ENCODE peak calls at places on chromosome 1, in eight cellular contexts. One of them, this sample, is unnamed.

GRCh38 chr1:184052194-184052559 is 647 bp downstream of the TSEN15 start:
- DNase-seq in endothelial cell of umbilical vein: no peak
- DNase-seq in OCI-LY7: peak; percentile 21
- DNase-seq in CD8-positive, alpha-beta T cell: no peak
- DNase-seq in thoracic aorta: no peak
- DNase-seq in aorta: no peak
- DNase-seq in CD4-positive, alpha-beta memory T cell: no peak
- DNase-seq in GM23338: no peak
- DNase-seq in this sample: no peak

GRCh38 chr1:151356668-151357067 is 9.6 kb upstream of the RFX5 start:
- DNase-seq in endothelial cell of umbilical vein: no peak
- DNase-seq in OCI-LY7: no peak
- DNase-seq in CD8-positive, alpha-beta T cell: no peak
- DNase-seq in thoracic aorta: no peak
- DNase-seq in aorta: no peak
- DNase-seq in CD4-positive, alpha-beta memory T cell: no peak
- DNase-seq in GM23338: no peak
- DNase-seq in this sample: no peak

GRCh38 chr1:163163861-163164582 is 38.7 kb downstream of the RGS5 start:
- DNase-seq in endothelial cell of umbilical vein: no peak
- DNase-seq in OCI-LY7: no peak
- DNase-seq in CD8-positive, alpha-beta T cell: no peak
- DNase-seq in thoracic aorta: no peak
- DNase-seq in aorta: no peak
- DNase-seq in CD4-positive, alpha-beta memory T cell: no peak
- DNase-seq in GM23338: no peak
- DNase-seq in this sample: no peak

GRCh38 chr1:226121587-226122400 is 59.3 kb downstream of the H3-3A start:
- DNase-seq in endothelial cell of umbilical vein: peak; percentile 43
- DNase-seq in OCI-LY7: peak; percentile 92
- DNase-seq in CD8-positive, alpha-beta T cell: peak; percentile 85
- DNase-seq in thoracic aorta: no peak
- DNase-seq in aorta: peak; percentile 75
- DNase-seq in CD4-positive, alpha-beta memory T cell: peak; percentile 83
- DNase-seq in GM23338: peak; percentile 90
- DNase-seq in this sample: no peak

GRCh38 chr1:11281518-11282331 is 8.7 kb downstream of the UBIAD1 start:
- DNase-seq in endothelial cell of umbilical vein: peak; percentile 89
- DNase-seq in OCI-LY7: no peak
- DNase-seq in CD8-positive, alpha-beta T cell: no peak
- DNase-seq in thoracic aorta: no peak
- DNase-seq in aorta: peak; percentile 58
- DNase-seq in CD4-positive, alpha-beta memory T cell: no peak
- DNase-seq in GM23338: no peak
- DNase-seq in this sample: no peak

GRCh38 chr1:186208405-186209129 is 166.5 kb downstream of the TPR start:
- DNase-seq in endothelial cell of umbilical vein: no peak
- DNase-seq in OCI-LY7: no peak
- DNase-seq in CD8-positive, alpha-beta T cell: no peak
- DNase-seq in thoracic aorta: no peak
- DNase-seq in aorta: no peak
- DNase-seq in CD4-positive, alpha-beta memory T cell: no peak
- DNase-seq in GM23338: no peak
- DNase-seq in this sample: no peak

GRCh38 chr1:199054706-199055105 is 415.9 kb downstream of the PTPRC start:
- DNase-seq in endothelial cell of umbilical vein: no peak
- DNase-seq in OCI-LY7: no peak
- DNase-seq in CD8-positive, alpha-beta T cell: no peak
- DNase-seq in thoracic aorta: no peak
- DNase-seq in aorta: no peak
- DNase-seq in CD4-positive, alpha-beta memory T cell: no peak
- DNase-seq in GM23338: no peak
- DNase-seq in this sample: no peak

GRCh38 chr1:30679201-30679975 is 44.0 kb downstream of the MATN1 start:
- DNase-seq in endothelial cell of umbilical vein: no peak
- DNase-seq in OCI-LY7: no peak
- DNase-seq in CD8-positive, alpha-beta T cell: no peak
- DNase-seq in thoracic aorta: no peak
- DNase-seq in aorta: no peak
- DNase-seq in CD4-positive, alpha-beta memory T cell: no peak
- DNase-seq in GM23338: no peak
- DNase-seq in this sample: no peak

GRCh38 chr1:111199881-111200801 is at the start of gene DENND2D:
- DNase-seq in endothelial cell of umbilical vein: no peak
- DNase-seq in OCI-LY7: no peak
- DNase-seq in CD8-positive, alpha-beta T cell: peak; percentile 76
- DNase-seq in thoracic aorta: no peak
- DNase-seq in aorta: peak; percentile 88
- DNase-seq in CD4-positive, alpha-beta memory T cell: peak; percentile 66
- DNase-seq in GM23338: no peak
- DNase-seq in this sample: no peak

GRCh38 chr1:52346653-52347052 is 19.4 kb downstream of the CC2D1B start:
- DNase-seq in endothelial cell of umbilical vein: no peak
- DNase-seq in OCI-LY7: no peak
- DNase-seq in CD8-positive, alpha-beta T cell: no peak
- DNase-seq in thoracic aorta: no peak
- DNase-seq in aorta: no peak
- DNase-seq in CD4-positive, alpha-beta memory T cell: no peak
- DNase-seq in GM23338: no peak
- DNase-seq in this sample: no peak

GRCh38 chr1:174364996-174365760 is 82.6 kb upstream of the GPR52 start:
- DNase-seq in endothelial cell of umbilical vein: no peak
- DNase-seq in OCI-LY7: no peak
- DNase-seq in CD8-positive, alpha-beta T cell: no peak
- DNase-seq in thoracic aorta: no peak
- DNase-seq in aorta: no peak
- DNase-seq in CD4-positive, alpha-beta memory T cell: no peak
- DNase-seq in GM23338: no peak
- DNase-seq in this sample: no peak

GRCh38 chr1:77940921-77941570 is 37.8 kb downstream of the FUBP1 start:
- DNase-seq in endothelial cell of umbilical vein: no peak
- DNase-seq in OCI-LY7: no peak
- DNase-seq in CD8-positive, alpha-beta T cell: no peak
- DNase-seq in thoracic aorta: no peak
- DNase-seq in aorta: no peak
- DNase-seq in CD4-positive, alpha-beta memory T cell: no peak
- DNase-seq in GM23338: no peak
- DNase-seq in this sample: no peak

GRCh38 chr1:209405183-209405823 is 178.2 kb upstream of the CAMK1G start:
- DNase-seq in endothelial cell of umbilical vein: no peak
- DNase-seq in OCI-LY7: no peak
- DNase-seq in CD8-positive, alpha-beta T cell: no peak
- DNase-seq in thoracic aorta: no peak
- DNase-seq in aorta: no peak
- DNase-seq in CD4-positive, alpha-beta memory T cell: no peak
- DNase-seq in GM23338: peak; percentile 46
- DNase-seq in this sample: no peak

GRCh38 chr1:165637427-165637826 is 6.4 kb downstream of the MGST3 start:
- DNase-seq in endothelial cell of umbilical vein: peak; percentile 72
- DNase-seq in OCI-LY7: no peak
- DNase-seq in CD8-positive, alpha-beta T cell: no peak
- DNase-seq in thoracic aorta: no peak
- DNase-seq in aorta: no peak
- DNase-seq in CD4-positive, alpha-beta memory T cell: no peak
- DNase-seq in GM23338: peak; percentile 8
- DNase-seq in this sample: no peak

GRCh38 chr1:215594640-215595039 is 27.5 kb downstream of the KCTD3 start:
- DNase-seq in endothelial cell of umbilical vein: no peak
- DNase-seq in OCI-LY7: no peak
- DNase-seq in CD8-positive, alpha-beta T cell: no peak
- DNase-seq in thoracic aorta: no peak
- DNase-seq in aorta: no peak
- DNase-seq in CD4-positive, alpha-beta memory T cell: no peak
- DNase-seq in GM23338: no peak
- DNase-seq in this sample: no peak

GRCh38 chr1:155607708-155608107 is 2.3 kb upstream of the MSTO1 start:
- DNase-seq in endothelial cell of umbilical vein: no peak
- DNase-seq in OCI-LY7: peak; percentile 14
- DNase-seq in CD8-positive, alpha-beta T cell: no peak
- DNase-seq in thoracic aorta: no peak
- DNase-seq in aorta: no peak
- DNase-seq in CD4-positive, alpha-beta memory T cell: no peak
- DNase-seq in GM23338: no peak
- DNase-seq in this sample: no peak

GRCh38 chr1:116571215-116571919 is 541 bp upstream of the CD58 start:
- DNase-seq in endothelial cell of umbilical vein: no peak
- DNase-seq in OCI-LY7: no peak
- DNase-seq in CD8-positive, alpha-beta T cell: no peak
- DNase-seq in thoracic aorta: no peak
- DNase-seq in aorta: no peak
- DNase-seq in CD4-positive, alpha-beta memory T cell: no peak
- DNase-seq in GM23338: peak; percentile 39
- DNase-seq in this sample: no peak

GRCh38 chr1:116570358-116571214 is at the start of gene CD58:
- DNase-seq in endothelial cell of umbilical vein: peak; percentile 83
- DNase-seq in OCI-LY7: peak; percentile 43
- DNase-seq in CD8-positive, alpha-beta T cell: peak; percentile 84
- DNase-seq in thoracic aorta: peak; percentile 60
- DNase-seq in aorta: peak; percentile 96
- DNase-seq in CD4-positive, alpha-beta memory T cell: peak; percentile 81
- DNase-seq in GM23338: peak; percentile 91
- DNase-seq in this sample: peak; percentile 92

GRCh38 chr1:116568925-116569490 is 1.8 kb downstream of the CD58 start:
- DNase-seq in endothelial cell of umbilical vein: no peak
- DNase-seq in OCI-LY7: no peak
- DNase-seq in CD8-positive, alpha-beta T cell: no peak
- DNase-seq in thoracic aorta: no peak
- DNase-seq in aorta: no peak
- DNase-seq in CD4-positive, alpha-beta memory T cell: no peak
- DNase-seq in GM23338: no peak
- DNase-seq in this sample: no peak

GRCh38 chr1:116567790-116568667 is 2.8 kb downstream of the CD58 start:
- DNase-seq in endothelial cell of umbilical vein: no peak
- DNase-seq in OCI-LY7: no peak
- DNase-seq in CD8-positive, alpha-beta T cell: no peak
- DNase-seq in thoracic aorta: no peak
- DNase-seq in aorta: no peak
- DNase-seq in CD4-positive, alpha-beta memory T cell: no peak
- DNase-seq in GM23338: no peak
- DNase-seq in this sample: no peak

DNA sequence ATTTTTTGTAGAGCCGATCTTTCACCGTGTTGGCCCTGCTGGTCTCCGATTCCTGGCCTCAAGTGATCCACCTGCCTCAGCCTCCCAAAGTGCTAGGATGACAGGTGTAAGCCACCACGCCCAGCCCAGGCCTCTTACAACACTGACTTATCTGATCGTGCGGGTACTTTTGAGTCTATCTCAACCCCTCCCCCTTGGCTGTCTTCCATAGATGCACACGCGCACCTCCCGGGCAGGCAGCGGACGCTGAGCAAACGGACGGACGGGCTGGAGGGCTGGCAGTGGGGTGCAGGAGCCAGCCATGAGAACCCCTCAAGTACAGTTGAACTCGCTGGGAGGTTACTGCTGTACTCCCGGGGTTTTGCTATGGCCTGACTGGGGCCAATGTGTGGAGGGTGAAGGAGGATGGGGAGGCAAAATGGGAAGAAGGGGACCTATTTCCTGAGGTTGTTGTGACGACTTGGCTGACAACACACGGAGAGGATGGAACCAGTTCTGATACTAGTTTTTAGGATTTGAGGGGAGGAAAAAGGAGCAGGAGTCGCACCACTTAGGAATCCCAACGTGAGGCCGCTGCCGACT is 959 bp downstream of the CD58 start:
- DNase-seq in endothelial cell of umbilical vein: no peak
- DNase-seq in OCI-LY7: no peak
- DNase-seq in CD8-positive, alpha-beta T cell: peak; percentile 63
- DNase-seq in thoracic aorta: no peak
- DNase-seq in aorta: peak; percentile 69
- DNase-seq in CD4-positive, alpha-beta memory T cell: peak; percentile 86
- DNase-seq in GM23338: peak; percentile 35
- DNase-seq in this sample: no peak
- H3K4me3 ChIP-seq in endothelial cell of umbilical vein: peak overlapping the region; percentile 64
- H3K4me3 ChIP-seq in OCI-LY7: peak overlapping the region; percentile 64
- H3K4me3 ChIP-seq in CD8-positive, alpha-beta T cell: peak overlapping the region; percentile 88
- H3K4me3 ChIP-seq in thoracic aorta: peak overlapping the region; percentile 95
- H3K4me3 ChIP-seq in aorta: peak overlapping the region; percentile 45
- H3K4me3 ChIP-seq in CD4-positive, alpha-beta memory T cell: peak overlapping the region; percentile 80
- H3K4me3 ChIP-seq in GM23338: peak overlapping the region; percentile 90
- H3K4me3 ChIP-seq in this sample: peak overlapping the region; percentile 99

DNA sequence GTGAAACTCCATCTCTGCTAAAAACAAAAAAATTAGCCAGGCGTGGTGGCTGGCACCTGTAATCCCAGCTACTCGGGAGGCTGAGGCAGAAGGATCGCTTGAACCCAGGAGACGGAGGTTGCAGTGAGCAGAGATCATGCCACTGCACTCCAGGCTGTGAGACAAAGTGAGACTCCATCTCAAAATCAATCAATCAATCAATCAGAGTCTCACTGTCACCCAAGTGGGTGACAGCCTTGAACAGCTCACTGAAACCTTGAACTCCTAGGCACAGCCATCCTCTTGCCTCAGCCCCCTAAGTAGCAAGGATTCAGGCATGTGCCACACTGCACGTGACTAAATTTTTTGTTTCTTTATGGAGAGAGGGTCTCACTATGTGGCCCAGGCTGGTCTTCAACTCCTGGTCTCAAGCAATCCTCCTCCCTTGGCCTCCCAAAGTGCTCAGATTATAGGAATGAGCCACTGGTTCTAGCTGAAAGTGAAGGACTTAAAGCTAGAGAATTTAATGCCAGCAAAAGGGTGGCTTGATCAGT is 44.4 kb downstream of the GNB1 start:
- DNase-seq in endothelial cell of umbilical vein: no peak
- DNase-seq in OCI-LY7: no peak
- DNase-seq in CD8-positive, alpha-beta T cell: no peak
- DNase-seq in thoracic aorta: no peak
- DNase-seq in aorta: no peak
- DNase-seq in CD4-positive, alpha-beta memory T cell: no peak
- DNase-seq in GM23338: no peak
- DNase-seq in this sample: no peak
- H3K4me1 ChIP-seq in endothelial cell of umbilical vein: peaks cover 9% of the 10 kb centered on the region
- H3K4me1 ChIP-seq in OCI-LY7: peaks cover 92% of the 10 kb centered on the region
- H3K4me1 ChIP-seq in CD8-positive, alpha-beta T cell: peaks cover 29% of the 10 kb centered on the region
- H3K4me1 ChIP-seq in thoracic aorta: peaks cover 40% of the 10 kb centered on the region
- H3K4me1 ChIP-seq in aorta: no peaks in the 10 kb centered on the region
- H3K4me1 ChIP-seq in CD4-positive, alpha-beta memory T cell: peaks cover 77% of the 10 kb centered on the region
- H3K4me1 ChIP-seq in GM23338: peaks cover 13% of the 10 kb centered on the region
- H3K4me1 ChIP-seq in this sample: peaks cover 56% of the 10 kb centered on the region

GRCh38 chr1:38474738-38475623 is 384.6 kb downstream of the RRAGC start:
- DNase-seq in endothelial cell of umbilical vein: no peak
- DNase-seq in OCI-LY7: peak; percentile 94
- DNase-seq in CD8-positive, alpha-beta T cell: no peak
- DNase-seq in thoracic aorta: no peak
- DNase-seq in aorta: no peak
- DNase-seq in CD4-positive, alpha-beta memory T cell: no peak
- DNase-seq in GM23338: peak; percentile 68
- DNase-seq in this sample: no peak
- H3K4me3 ChIP-seq in endothelial cell of umbilical vein: no peak overlapping the region
- H3K4me3 ChIP-seq in OCI-LY7: peak overlapping the region; percentile 58
- H3K4me3 ChIP-seq in CD8-positive, alpha-beta T cell: no peak overlapping the region
- H3K4me3 ChIP-seq in thoracic aorta: no peak overlapping the region
- H3K4me3 ChIP-seq in aorta: no peak overlapping the region
- H3K4me3 ChIP-seq in CD4-positive, alpha-beta memory T cell: no peak overlapping the region
- H3K4me3 ChIP-seq in GM23338: peak overlapping the region; percentile 7
- H3K4me3 ChIP-seq in this sample: no peak overlapping the region

DNA sequence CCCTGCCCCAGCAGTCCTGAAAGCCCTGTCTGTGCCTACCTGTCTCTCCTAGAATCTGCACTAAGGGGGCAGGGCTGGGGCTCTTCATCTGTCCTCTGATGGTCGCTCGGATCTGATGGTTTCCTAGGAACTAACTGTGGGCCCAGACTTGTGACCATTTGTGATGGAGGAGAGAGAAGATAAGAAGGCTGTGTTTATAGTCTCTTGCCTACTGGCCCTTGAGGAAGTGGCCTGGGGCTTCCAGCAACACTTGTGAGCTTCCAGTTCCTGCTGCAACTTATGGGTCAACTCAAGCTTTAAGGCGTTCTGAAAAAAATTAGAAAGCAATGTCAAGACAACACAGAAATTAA is 53.2 kb upstream of the SYNC start:
- DNase-seq in endothelial cell of umbilical vein: no peak
- DNase-seq in OCI-LY7: no peak
- DNase-seq in CD8-positive, alpha-beta T cell: no peak
- DNase-seq in thoracic aorta: no peak
- DNase-seq in aorta: no peak
- DNase-seq in CD4-positive, alpha-beta memory T cell: no peak
- DNase-seq in GM23338: no peak
- DNase-seq in this sample: no peak
- H3K4me1 ChIP-seq in endothelial cell of umbilical vein: peaks cover 2% of the 10 kb centered on the region
- H3K4me1 ChIP-seq in OCI-LY7: peaks cover 3% of the 10 kb centered on the region
- H3K4me1 ChIP-seq in CD8-positive, alpha-beta T cell: peaks cover 17% of the 10 kb centered on the region
- H3K4me1 ChIP-seq in thoracic aorta: peaks cover 22% of the 10 kb centered on the region
- H3K4me1 ChIP-seq in aorta: no peaks in the 10 kb centered on the region
- H3K4me1 ChIP-seq in CD4-positive, alpha-beta memory T cell: peaks cover 21% of the 10 kb centered on the region
- H3K4me1 ChIP-seq in GM23338: peaks cover 47% of the 10 kb centered on the region
- H3K4me1 ChIP-seq in this sample: peaks cover 77% of the 10 kb centered on the region